ENCODE peak calls at places on chromosomes 4 and X, in seven cellular contexts. Q is BJ, F is NB4, W is cardiac muscle cell, R is lung, H is stomach, T is foreskin fibroblast. Z is an unnamed sample.

GRCh38 chr4:113223001-113223400 is 173.5 kb downstream of the ANK2 start:
- DNase-seq in Q (peak; percentile 14), F (no peak), W (no peak), R (no peak), H (no peak), T (peak; percentile 31), Z (no peak)

GRCh38 chr4:6342530-6343293 is 73.1 kb downstream of the WFS1 start:
- DNase-seq in Q (no peak), F (no peak), W (peak; percentile 10), R (no peak), H (no peak), T (no peak), Z (no peak)

GRCh38 chr4:84070293-84070692 is 428.8 kb downstream of the NKX6-1 start:
- DNase-seq in Q (no peak), F (no peak), W (no peak), R (no peak), H (no peak), T (no peak), Z (no peak)

GRCh38 chr4:54998991-54999390 is 126.4 kb downstream of the KDR start:
- DNase-seq in Q (no peak), F (no peak), W (peak; percentile 8), R (no peak), H (no peak), T (peak; percentile 9), Z (no peak)

GRCh38 chr4:166895771-166896170 is 338.5 kb downstream of the SPOCK3 start:
- DNase-seq in Q (no peak), F (no peak), W (no peak), R (no peak), H (no peak), T (no peak), Z (no peak)

GRCh38 chrX:123994730-123995129 is 33.2 kb downstream of the STAG2 start:
- DNase-seq in Q (no peak), F (no peak), W (no peak), R (no peak), H (no peak), T (no peak), Z (no peak)

GRCh38 chr4:57162499-57163019 is 52.4 kb upstream of the IGFBP7 start:
- DNase-seq in Q (no peak), F (no peak), W (no peak), R (no peak), H (no peak), T (no peak), Z (no peak)

GRCh38 chr4:95013236-95013635 is 255.5 kb downstream of the BMPR1B start:
- DNase-seq in Q (no peak), F (no peak), W (no peak), R (no peak), H (no peak), T (no peak), Z (no peak)

GRCh38 chrX:151801980-151802379 is 67.4 kb downstream of the CNGA2 start:
- DNase-seq in Q (no peak), F (peak; percentile 7), W (no peak), R (no peak), H (no peak), T (no peak), Z (no peak)
- TF ChIP-seq CTCF in Q (peak; percentile 33), F (peak; percentile 24), W (peak; percentile 17), R (no peak), H (no peak), T (peak; percentile 28), Z (peak; percentile 40)

GRCh38 chr4:169252339-169253086 is 18.2 kb downstream of the SH3RF1 start:
- DNase-seq in Q (no peak), F (no peak), W (no peak), R (no peak), H (no peak), T (no peak), Z (no peak)

GRCh38 chr4:169256101-169256612 is 14.6 kb downstream of the SH3RF1 start:
- DNase-seq in Q (no peak), F (no peak), W (no peak), R (no peak), H (no peak), T (peak; percentile 57), Z (no peak)

GRCh38 chr4:169253904-169254303 is 16.9 kb downstream of the SH3RF1 start:
- DNase-seq in Q (peak; percentile 82), F (no peak), W (no peak), R (no peak), H (no peak), T (peak; percentile 83), Z (no peak)

GRCh38 chr4:169253087-169253675 is 17.6 kb downstream of the SH3RF1 start:
- DNase-seq in Q (no peak), F (no peak), W (no peak), R (no peak), H (no peak), T (no peak), Z (no peak)

DNA sequence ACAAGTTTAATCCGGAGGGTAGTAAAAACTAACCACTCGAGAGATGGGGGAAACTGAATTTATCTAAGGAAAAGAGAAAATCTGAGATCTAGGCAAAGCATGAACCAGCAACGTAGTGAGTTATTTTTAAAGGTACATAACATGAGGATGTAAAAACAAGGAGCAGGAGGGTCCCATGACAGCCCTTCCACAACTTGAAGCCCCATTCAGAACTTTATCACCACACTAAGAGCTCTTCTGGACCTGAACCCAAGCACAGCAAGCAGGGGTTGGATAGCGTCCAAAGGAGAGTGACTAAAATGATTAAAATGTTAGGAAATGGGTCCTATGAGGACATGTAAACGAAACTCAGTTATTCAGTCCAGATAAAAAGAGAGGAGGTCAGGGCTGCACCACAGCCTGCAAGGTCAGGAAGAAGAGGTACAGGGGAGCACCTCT is 16.2 kb downstream of the SH3RF1 start:
- DNase-seq in Q (peak; percentile 61), F (no peak), W (no peak), R (peak; percentile 53), H (no peak), T (peak; percentile 86), Z (no peak)
- H3K4me3 ChIP-seq in Q (no peak overlapping the region), F (no peak overlapping the region), W (no peak overlapping the region), R (no peak overlapping the region), H (no peak overlapping the region), T (no peak overlapping the region), Z (peak overlapping the region; percentile 19)

GRCh38 chr4:163540448-163540847 is 46.0 kb downstream of the TMA16 start:
- DNase-seq in Q (no peak), F (no peak), W (no peak), R (no peak), H (no peak), T (no peak), Z (no peak)

GRCh38 chr4:163534056-163534455 is 39.6 kb downstream of the TMA16 start:
- DNase-seq in Q (no peak), F (no peak), W (no peak), R (no peak), H (no peak), T (no peak), Z (no peak)

GRCh38 chr4:163536101-163536500 is 41.6 kb downstream of the TMA16 start:
- DNase-seq in Q (no peak), F (no peak), W (no peak), R (no peak), H (no peak), T (no peak), Z (no peak)

GRCh38 chr4:163540977-163541376 is 46.5 kb downstream of the TMA16 start:
- DNase-seq in Q (peak; percentile 36), F (no peak), W (no peak), R (no peak), H (no peak), T (peak; percentile 78), Z (no peak)

GRCh38 chr4:163535657-163536056 is 41.2 kb downstream of the TMA16 start:
- DNase-seq in Q (no peak), F (no peak), W (no peak), R (no peak), H (no peak), T (no peak), Z (no peak)
- TF ChIP-seq CTCF in Q (no peak), F (no peak), W (no peak), R (no peak), H (no peak), T (peak; percentile 4), Z (peak; percentile 54)

GRCh38 chr4:139584019-139584418 is 28.0 kb upstream of the SETD7 start:
- DNase-seq in Q (no peak), F (no peak), W (no peak), R (no peak), H (no peak), T (no peak), Z (no peak)

GRCh38 chr4:139584784-139585183 is 28.8 kb upstream of the SETD7 start:
- DNase-seq in Q (no peak), F (no peak), W (no peak), R (no peak), H (no peak), T (no peak), Z (no peak)

GRCh38 chr4:139582044-139582443 is 26.0 kb upstream of the SETD7 start:
- DNase-seq in Q (no peak), F (no peak), W (no peak), R (no peak), H (no peak), T (no peak), Z (no peak)

GRCh38 chr4:139587452-139587851 is 31.4 kb upstream of the SETD7 start:
- DNase-seq in Q (no peak), F (peak; percentile 23), W (no peak), R (no peak), H (no peak), T (no peak), Z (no peak)

GRCh38 chr4:139585468-139585867 is 29.4 kb upstream of the SETD7 start:
- DNase-seq in Q (no peak), F (no peak), W (no peak), R (no peak), H (no peak), T (no peak), Z (no peak)
- H3K4me3 ChIP-seq in Q (no peak overlapping the region), F (no peak overlapping the region), W (no peak overlapping the region), R (no peak overlapping the region), H (no peak overlapping the region), T (no peak overlapping the region), Z (no peak overlapping the region)

GRCh38 chr4:73021634-73022033 is 47.9 kb downstream of the COX18 start:
- DNase-seq in Q (no peak), F (peak; percentile 46), W (peak; percentile 58), R (no peak), H (no peak), T (peak; percentile 32), Z (no peak)
- TF ChIP-seq CTCF in Q (peak; percentile 50), F (no peak), W (peak; percentile 49), R (no peak), H (no peak), T (peak; percentile 32), Z (peak; percentile 83)

DNA sequence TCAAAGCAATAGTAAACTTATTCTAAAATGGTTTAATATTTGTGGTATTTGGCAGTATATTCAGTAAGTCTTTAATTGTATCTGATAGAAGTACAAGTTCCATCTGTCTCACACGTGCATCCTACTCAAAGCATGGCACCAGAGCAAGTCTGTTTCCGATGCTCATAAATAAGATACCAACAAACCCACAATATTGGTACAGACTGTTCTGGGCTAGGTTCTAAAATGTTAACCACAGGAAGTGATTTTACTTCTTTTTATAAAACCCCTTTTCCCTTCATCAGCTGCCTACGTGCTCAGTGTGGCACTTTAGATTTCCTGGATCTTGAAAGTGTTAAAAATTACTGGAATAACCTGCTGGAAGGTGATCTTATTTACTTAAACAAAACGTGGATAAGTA is 165.1 kb downstream of the CFAP299 start:
- DNase-seq in Q (peak; percentile 14), F (no peak), W (no peak), R (no peak), H (no peak), T (peak; percentile 22), Z (no peak)
- H3K4me3 ChIP-seq in Q (no peak overlapping the region), F (no peak overlapping the region), W (no peak overlapping the region), R (no peak overlapping the region), H (no peak overlapping the region), T (no peak overlapping the region), Z (no peak overlapping the region)